ENCODE peak calls at places on chromosomes 5 and 9, in seven cellular contexts. S is heart left ventricle; J is fibroblast of lung; U is tibial artery; D is A549; E is stomach; B is CD8-positive, alpha-beta T cell. C is an unnamed sample. For H3K4me1, the result is how much of the 10 kb centered on the place peaks cover.

GRCh38 chr5:71587709-71588532 is 781 bp downstream of the MCCC2 start:
- DNase-seq in B (no peak), J (peak), D (peak), U (no peak), S (no peak), E (no peak), C (no peak)

GRCh38 chr9:136572003-136572595 is 26.3 kb upstream of the NOTCH1 start:
- DNase-seq in J (peak), U (no peak), B (no peak), E (no peak), S (peak), D (peak), C (no peak)

GRCh38 chr5:143828710-143829109 is 16.7 kb downstream of the HMHB1 start:
- DNase-seq in S (no peak), J (no peak), B (no peak), E (no peak), D (no peak), U (no peak), C (no peak)

GRCh38 chr5:6902597-6902996 is 189.4 kb downstream of the TENT4A start:
- DNase-seq in E (no peak), D (no peak), J (no peak), U (no peak), S (peak), B (no peak), C (no peak)

GRCh38 chr9:109427886-109428285 is 70.2 kb downstream of the PTPN3 start:
- DNase-seq in J (no peak), B (no peak), E (no peak), U (no peak), S (no peak), D (no peak), C (no peak)

GRCh38 chr5:157870837-157871834 is 12.2 kb upstream of the CLINT1 start:
- DNase-seq in B (no peak), U (no peak), E (no peak), D (peak), S (no peak), J (peak), C (no peak)

GRCh38 chr9:78900500-78900899 is 603.6 kb downstream of the PSAT1 start:
- DNase-seq in S (no peak), J (peak), U (no peak), B (no peak), D (no peak), E (no peak), C (no peak)

GRCh38 chr9:91646702-91647101 is 223.1 kb upstream of the NFIL3 start:
- DNase-seq in J (no peak), B (no peak), D (no peak), E (no peak), U (no peak), S (no peak), C (no peak)

GRCh38 chr5:60649288-60649917 is 50.6 kb downstream of the DEPDC1B start:
- DNase-seq in B (no peak), D (peak), J (peak), S (no peak), U (no peak), E (no peak), C (no peak)

GRCh38 chr9:7976856-7977255 is 177.3 kb upstream of the DMAC1 start:
- DNase-seq in U (no peak), B (no peak), J (no peak), D (no peak), S (no peak), E (no peak), C (no peak)

GRCh38 chr9:78932849-78933627 is 636.1 kb downstream of the PSAT1 start:
- DNase-seq in U (no peak), S (no peak), E (no peak), B (no peak), D (peak), J (peak), C (no peak)

GRCh38 chr9:14203366-14204056 is 110.4 kb downstream of the NFIB start:
- DNase-seq in B (no peak), J (peak), S (peak), U (peak), E (peak), D (no peak), C (peak)

GRCh38 chr5:39570418-39571027 is 145.7 kb upstream of the DAB2 start:
- DNase-seq in S (no peak), B (no peak), U (no peak), D (peak), E (no peak), J (peak), C (no peak)

GRCh38 chr5:175690586-175690985 is 32.7 kb downstream of the HRH2 start:
- DNase-seq in B (no peak), S (no peak), D (no peak), U (peak), J (no peak), E (no peak), C (no peak)

GRCh38 chr9:69165581-69165980 is 8.5 kb upstream of the TJP2 start:
- DNase-seq in J (no peak), B (no peak), D (no peak), U (no peak), S (no peak), E (no peak), C (no peak)

GRCh38 chr5:57231607-57232006 is 57.7 kb downstream of the GPBP1 start:
- DNase-seq in E (no peak), B (no peak), J (peak), U (no peak), D (no peak), S (no peak), C (no peak)

GRCh38 chr5:179766021-179766725 is 27.6 kb upstream of the LTC4S start:
- DNase-seq in E (no peak), S (no peak), B (no peak), D (no peak), J (peak), U (no peak), C (peak)

GRCh38 chr9:100466171-100466827 is 6.7 kb upstream of the TMEFF1 start:
- DNase-seq in S (no peak), D (no peak), B (no peak), J (peak), U (no peak), E (no peak), C (no peak)

GRCh38 chr9:99019523-99020331 is 76.0 kb downstream of the COL15A1 start:
- DNase-seq in E (no peak), B (no peak), U (no peak), D (peak), J (peak), S (no peak), C (no peak)

GRCh38 chr9:120877276-120878034 is 467 bp upstream of the PHF19 start:
- DNase-seq in U (peak), S (peak), B (peak), J (peak), E (peak), D (peak), C (peak)

GRCh38 chr5:77846422-77847128 is 70.4 kb upstream of the TBCA start:
- DNase-seq in D (no peak), E (no peak), S (no peak), U (no peak), B (no peak), J (no peak), C (no peak)

GRCh38 chr9:16136961-16137360 is 584.1 kb downstream of the CCDC171 start:
- DNase-seq in S (peak), D (peak), E (no peak), J (peak), B (no peak), U (peak), C (no peak)

GRCh38 chr9:33921967-33922895 is 105.3 kb downstream of the UBE2R2 start:
- DNase-seq in J (peak), U (no peak), E (no peak), S (no peak), B (peak), D (peak), C (no peak)

GRCh38 chr5:157855404-157855994 is 3.4 kb downstream of the CLINT1 start:
- DNase-seq in S (peak), E (peak), U (peak), B (no peak), J (peak), D (peak), C (peak)

GRCh38 chr5:55675119-55675518 is 37.0 kb downstream of the SLC38A9 start:
- DNase-seq in S (no peak), D (no peak), U (no peak), E (no peak), J (peak), B (no peak), C (no peak)

GRCh38 chr5:103476776-103477175 is 85.8 kb downstream of the NUDT12 start:
- DNase-seq in U (no peak), E (no peak), J (no peak), D (no peak), S (no peak), B (no peak), C (no peak)

GRCh38 chr9:100573655-100574260 is 4.1 kb upstream of the CAVIN4 start:
- DNase-seq in D (no peak), S (no peak), E (no peak), U (no peak), B (no peak), J (no peak), C (no peak)

GRCh38 chr5:115414406-115415142 is 118.1 kb upstream of the CCDC112 start:
- DNase-seq in U (no peak), B (no peak), E (no peak), S (peak), J (peak), D (no peak), C (peak)

GRCh38 chr9:121289554-121290370 is 21.8 kb downstream of the GSN start:
- DNase-seq in J (no peak), B (no peak), S (no peak), D (no peak), E (no peak), U (peak), C (no peak)

GRCh38 chr5:169805527-169805934 is 168.5 kb downstream of the DOCK2 start:
- DNase-seq in S (no peak), D (no peak), B (peak), E (no peak), J (no peak), U (no peak), C (no peak)

GRCh38 chr9:134968011-134968822 is 50.5 kb upstream of the FCN1 start:
- DNase-seq in S (no peak), J (peak), D (no peak), B (no peak), E (no peak), U (peak), C (no peak)

GRCh38 chr9:36924071-36924470 is 110.0 kb downstream of the PAX5 start:
- DNase-seq in B (no peak), E (no peak), U (no peak), D (peak), J (peak), S (no peak), C (peak)

GRCh38 chr5:64514620-64515019 is 8.8 kb downstream of the RGS7BP start:
- DNase-seq in U (no peak), S (no peak), J (no peak), B (no peak), D (no peak), E (no peak), C (no peak)

GRCh38 chr5:1911773-1912235 is 29.1 kb upstream of the IRX4 start:
- DNase-seq in B (no peak), S (no peak), D (no peak), E (no peak), J (no peak), U (peak), C (no peak)

GRCh38 chr5:148374693-148375360 is 8.9 kb upstream of the FBXO38 start:
- DNase-seq in S (no peak), U (no peak), D (peak), J (peak), E (peak), B (peak), C (peak)

GRCh38 chr5:74206571-74207550 is 433.7 kb downstream of the ENC1 start:
- DNase-seq in J (peak), B (no peak), E (peak), D (no peak), U (peak), S (peak), C (peak)

DNA sequence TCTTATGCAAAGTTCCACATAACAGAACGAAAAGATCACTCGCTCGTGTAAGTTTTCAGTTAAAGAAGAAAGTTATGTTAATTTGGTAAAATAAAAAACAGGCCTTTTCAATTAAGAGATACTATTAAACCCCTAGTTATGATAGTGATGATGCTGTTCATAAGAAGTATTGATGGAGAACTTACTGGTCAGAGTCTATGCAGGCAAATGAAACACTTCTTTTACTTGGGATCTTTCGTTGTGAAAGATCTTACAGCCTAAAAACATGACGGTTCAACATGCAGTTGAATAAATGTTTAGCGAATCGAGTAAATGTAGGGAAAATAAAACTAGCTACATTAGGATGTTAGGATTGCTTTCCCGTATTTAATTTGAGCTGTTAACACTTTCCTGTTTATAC is 2.0 kb downstream of the RHOBTB3 start:
- DNase-seq in D (no peak), S (no peak), B (no peak), U (no peak), E (no peak), J (no peak), C (no peak)
- H3K4me3 ChIP-seq in D (no peak), S (peak), B (no peak), U (peak), E (peak), J (peak), C (no peak)

DNA sequence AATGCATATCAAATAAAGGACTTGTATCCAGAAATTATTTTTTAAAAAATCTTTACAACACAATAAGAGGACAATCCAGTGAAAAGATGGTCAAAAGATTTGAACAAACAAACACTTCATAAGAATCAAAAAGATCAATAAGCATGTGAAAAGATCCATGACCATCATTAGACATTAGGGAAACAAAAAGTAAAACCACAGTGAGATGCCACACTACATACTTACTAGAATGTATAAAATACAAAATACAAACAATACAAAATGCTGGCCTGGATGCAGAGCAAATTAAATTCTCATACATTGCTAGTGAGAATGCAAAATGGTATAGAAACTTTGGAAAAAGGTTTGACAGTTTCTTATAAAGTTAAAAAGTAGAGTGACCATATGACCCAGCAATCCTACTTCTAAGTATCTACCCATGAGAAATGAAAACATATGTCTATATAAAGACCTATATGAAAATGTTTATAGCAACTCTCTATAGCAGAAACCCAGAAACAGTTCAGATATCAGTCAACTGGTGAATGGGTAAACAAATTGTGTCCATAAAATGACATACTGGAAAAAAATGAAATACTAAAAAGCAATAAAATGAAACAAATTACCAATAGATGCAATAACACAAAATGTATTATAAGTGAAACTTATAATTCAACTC is 426.1 kb downstream of the RAB3C start:
- DNase-seq in E (no peak), S (no peak), U (no peak), B (no peak), D (no peak), J (no peak), C (no peak)
- H3K4me1 ChIP-seq in E (under half), S (under half), U (under half), B (under half), D (half or more), J (under half), C (under half)

DNA sequence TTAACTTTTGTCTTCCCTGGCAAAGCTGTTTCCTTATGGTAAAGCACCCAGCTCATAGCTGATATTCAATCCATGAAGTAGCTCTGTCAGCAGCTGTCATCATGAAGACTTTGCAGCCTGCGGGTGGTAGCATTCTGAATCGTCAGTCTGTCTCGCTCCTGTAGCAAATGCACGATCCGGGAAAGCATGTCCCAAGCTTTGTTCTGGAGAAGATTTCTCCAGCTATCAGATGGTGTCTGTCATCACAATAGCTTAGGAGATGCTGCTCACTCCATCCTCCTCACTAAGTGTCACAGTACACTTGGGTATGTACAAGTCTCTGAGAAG is 191.3 kb upstream of the MSX2 start:
- DNase-seq in E (no peak), B (no peak), J (no peak), D (peak), U (no peak), S (no peak), C (no peak)
- H3K4me3 ChIP-seq in E (no peak), B (no peak), J (no peak), D (peak), U (no peak), S (no peak), C (no peak)

GRCh38 chr9:126147186-126147585 is 179.4 kb upstream of the MVB12B start:
- DNase-seq in D (no peak), J (no peak), S (no peak), E (no peak), U (no peak), B (no peak), C (no peak)

GRCh38 chr9:126146254-126147145 is 180.1 kb upstream of the MVB12B start:
- DNase-seq in J (no peak), S (no peak), D (peak), U (no peak), E (peak), B (no peak), C (no peak)

GRCh38 chr9:126145887-126146253 is 180.8 kb upstream of the MVB12B start:
- DNase-seq in S (no peak), E (no peak), U (no peak), B (no peak), D (no peak), J (no peak), C (no peak)

GRCh38 chr9:126144617-126145456 is 181.8 kb upstream of the MVB12B start:
- DNase-seq in S (no peak), E (peak), B (no peak), D (no peak), J (no peak), U (no peak), C (no peak)

DNA sequence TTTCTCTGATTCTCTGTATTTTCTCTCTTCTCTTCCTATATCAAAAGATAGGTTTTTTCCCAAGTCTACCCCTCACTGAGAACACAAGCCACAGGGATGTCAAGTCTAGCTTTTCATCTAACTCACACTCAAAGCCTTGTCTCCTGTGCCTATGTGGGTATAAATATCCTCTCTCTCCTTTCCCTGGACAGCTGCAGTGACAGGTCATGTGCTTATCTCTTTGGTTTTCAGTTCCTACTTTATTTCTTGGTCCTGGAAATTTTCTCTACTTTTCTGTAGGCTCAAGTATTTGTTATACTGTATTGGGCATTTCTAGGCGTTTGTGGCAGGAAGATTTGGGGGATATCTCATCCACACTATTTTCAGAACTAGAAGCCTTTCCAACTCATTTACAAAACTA is 182.4 kb upstream of the MVB12B start:
- DNase-seq in B (no peak), E (no peak), J (no peak), D (no peak), U (no peak), S (no peak), C (no peak)
- H3K4me1 ChIP-seq in B (under half), E (under half), J (under half), D (under half), U (under half), S (under half), C (under half)